ENCODE peak calls at places on chromosomes 2 and 18, in four cellular contexts. K is K562, G is A549, D is HepG2. N is an unnamed sample.

GRCh38 chr2:227106845-227107759 is 56.9 kb downstream of the COL4A4 start:
- DNase-seq in K (peak; percentile 54), G (peak; percentile 42), D (peak; percentile 73), N (peak; percentile 69)

GRCh38 chr2:9807555-9808305 is 35.5 kb upstream of the TAF1B start:
- DNase-seq in K (no peak), G (no peak), D (no peak), N (no peak)

GRCh38 chr2:241636182-241636982 is 576 bp downstream of the THAP4 start:
- DNase-seq in K (peak; percentile 42), G (peak; percentile 18), D (peak; percentile 49), N (peak; percentile 64)

GRCh38 chr18:35099911-35100310 is 58.7 kb downstream of the MAPRE2 start:
- DNase-seq in K (no peak), G (no peak), D (no peak), N (no peak)

GRCh38 chr2:65612654-65613053 is 180.3 kb upstream of the SPRED2 start:
- DNase-seq in K (no peak), G (no peak), D (no peak), N (no peak)

GRCh38 chr18:57583297-57583835 is 3.1 kb downstream of the FECH start:
- DNase-seq in K (peak; percentile 90), G (no peak), D (no peak), N (no peak)

GRCh38 chr18:3453540-3454364 is 3.8 kb downstream of the TGIF1 start:
- DNase-seq in K (peak; percentile 58), G (no peak), D (peak; percentile 96), N (no peak)

GRCh38 chr18:9437672-9438071 is 37.6 kb upstream of the RALBP1 start:
- DNase-seq in K (no peak), G (no peak), D (no peak), N (no peak)

GRCh38 chr2:238103465-238104070 is 3.4 kb downstream of the ESPNL start:
- DNase-seq in K (no peak), G (no peak), D (no peak), N (no peak)

GRCh38 chr2:131394147-131394931 is 30.4 kb upstream of the RAB6D start:
- DNase-seq in K (peak; percentile 79), G (no peak), D (peak; percentile 14), N (peak; percentile 63)

GRCh38 chr2:16664052-16664731 is 1.4 kb downstream of the CYRIA start:
- DNase-seq in K (no peak), G (no peak), D (no peak), N (no peak)

GRCh38 chr2:120014231-120014990 is 1.5 kb downstream of the EPB41L5 start:
- DNase-seq in K (no peak), G (no peak), D (no peak), N (no peak)

GRCh38 chr18:79250236-79250993 is 145.3 kb upstream of the NFATC1 start:
- DNase-seq in K (no peak), G (no peak), D (no peak), N (no peak)

GRCh38 chr2:207471261-207471660 is 58.5 kb upstream of the CREB1 start:
- DNase-seq in K (no peak), G (no peak), D (no peak), N (no peak)

GRCh38 chr2:185862657-185863398 is 124.2 kb downstream of the FSIP2 start:
- DNase-seq in K (peak; percentile 18), G (no peak), D (no peak), N (no peak)

GRCh38 chr2:194696690-194697089 is 960.3 kb upstream of the SLC39A10 start:
- DNase-seq in K (no peak), G (no peak), D (no peak), N (no peak)

GRCh38 chr2:187982668-187983067 is 309.0 kb upstream of the GULP1 start:
- DNase-seq in K (no peak), G (no peak), D (no peak), N (no peak)

GRCh38 chr2:68837164-68837860 is 33.9 kb downstream of the BMP10 start:
- DNase-seq in K (peak; percentile 89), G (peak; percentile 66), D (peak; percentile 55), N (peak; percentile 84)

GRCh38 chr18:80154293-80154692 is 45.2 kb downstream of the ADNP2 start:
- DNase-seq in K (peak; percentile 35), G (peak; percentile 24), D (peak; percentile 30), N (peak; percentile 51)

GRCh38 chr18:9516437-9517064 is 41.2 kb downstream of the RALBP1 start:
- DNase-seq in K (peak; percentile 57), G (no peak), D (peak; percentile 14), N (no peak)

GRCh38 chr2:102141915-102142828 is at the start of gene IL1R1:
- DNase-seq in K (peak; percentile 79), G (peak; percentile 67), D (peak; percentile 60), N (peak; percentile 62)

DNA sequence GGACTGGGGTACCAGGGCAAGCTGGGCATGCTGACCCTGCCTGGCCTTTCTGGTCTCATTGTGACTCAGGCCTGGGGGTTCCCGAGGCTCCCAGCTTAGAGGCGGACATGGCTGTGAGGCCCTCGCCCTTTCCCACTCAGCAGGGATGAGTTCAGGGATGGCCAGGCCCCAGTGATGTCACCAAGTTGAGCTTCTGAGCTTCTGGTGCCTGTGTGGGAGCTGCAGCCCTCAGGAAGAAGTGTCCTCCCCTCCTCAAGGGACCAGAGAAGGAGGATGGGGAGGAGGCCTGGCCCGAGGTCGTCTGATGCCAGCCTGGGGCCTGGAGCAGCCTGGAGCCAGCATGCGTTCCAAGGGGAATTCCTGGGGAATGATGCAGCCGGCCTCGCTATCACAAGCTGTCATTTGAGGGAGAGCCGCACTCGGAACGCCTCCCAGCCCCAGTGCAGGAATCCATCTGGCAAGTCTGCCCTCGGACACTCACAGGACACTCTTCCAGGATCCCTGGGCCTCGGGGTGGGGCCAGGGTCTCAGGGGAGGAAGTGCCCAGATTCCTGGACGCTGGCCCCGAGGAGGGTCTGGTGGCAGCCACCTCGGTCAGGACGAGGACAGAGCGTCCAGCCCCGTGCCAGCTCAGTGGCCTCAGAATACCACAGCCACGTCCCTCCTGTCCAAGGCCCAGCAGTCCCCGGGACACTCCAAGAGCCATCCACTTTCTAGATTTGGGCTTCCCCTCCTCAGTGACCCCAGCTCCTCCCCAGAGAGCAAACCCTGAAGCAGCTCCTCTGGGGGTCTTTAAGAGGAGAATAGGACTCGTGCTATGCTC is 61.2 kb upstream of the GPC1 start:
- DNase-seq in K (no peak), G (peak; percentile 75), D (peak; percentile 20), N (no peak)
- TF ChIP-seq HMGXB4 in K (no peak), G (no peak), D (no peak), N (no peak)

GRCh38 chr2:1609040-1609439 is 135.3 kb downstream of the PXDN start:
- DNase-seq in K (no peak), G (no peak), D (no peak), N (no peak)
- TF ChIP-seq HMGXB4 in K (no peak), G (no peak), D (no peak), N (no peak)

DNA sequence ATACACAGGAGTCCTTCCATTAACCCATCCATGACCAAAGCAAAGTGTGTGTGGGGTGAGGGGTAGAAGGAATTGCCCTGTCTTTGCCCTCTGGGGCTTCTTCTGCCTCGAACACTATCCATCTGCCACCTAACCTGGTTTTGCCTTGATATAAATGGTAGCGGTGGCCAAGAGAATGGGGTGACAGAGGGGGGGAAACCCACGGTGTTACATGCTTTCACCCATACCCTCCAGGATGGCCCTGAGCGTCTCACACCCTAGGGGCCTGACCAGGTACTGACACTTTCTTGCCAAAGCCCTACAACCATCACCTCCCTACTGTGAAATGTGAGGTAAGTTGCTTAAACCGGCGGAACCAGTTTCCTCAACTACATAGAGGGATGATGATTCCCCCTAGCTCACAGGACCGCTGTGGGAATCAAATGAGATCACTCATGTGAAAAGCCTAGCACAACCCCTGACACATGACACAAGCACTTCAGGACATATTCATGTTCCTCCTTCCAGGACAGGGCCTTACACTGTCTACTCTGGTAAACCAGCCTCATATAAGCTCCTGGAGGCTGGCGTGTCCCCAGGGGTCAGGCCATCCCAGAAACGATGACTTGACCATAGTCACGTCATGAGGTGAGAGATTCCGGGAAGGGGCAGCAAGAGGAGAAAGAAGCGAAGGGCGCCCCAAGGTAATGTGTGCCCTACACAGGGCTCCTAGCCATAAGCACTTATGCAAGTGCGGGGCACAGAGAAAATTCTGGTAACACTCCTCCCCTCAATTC is 49.7 kb downstream of the C2orf42 start:
- DNase-seq in K (peak; percentile 78), G (no peak), D (peak; percentile 48), N (peak; percentile 76)
- TF ChIP-seq HMGXB4 in K (no peak), G (no peak), D (no peak), N (no peak)

GRCh38 chr2:44916291-44916690 is 25.2 kb upstream of the SIX3 start:
- DNase-seq in K (no peak), G (no peak), D (no peak), N (no peak)
- TF ChIP-seq HMGXB4 in K (no peak), G (no peak), D (no peak), N (no peak)

DNA sequence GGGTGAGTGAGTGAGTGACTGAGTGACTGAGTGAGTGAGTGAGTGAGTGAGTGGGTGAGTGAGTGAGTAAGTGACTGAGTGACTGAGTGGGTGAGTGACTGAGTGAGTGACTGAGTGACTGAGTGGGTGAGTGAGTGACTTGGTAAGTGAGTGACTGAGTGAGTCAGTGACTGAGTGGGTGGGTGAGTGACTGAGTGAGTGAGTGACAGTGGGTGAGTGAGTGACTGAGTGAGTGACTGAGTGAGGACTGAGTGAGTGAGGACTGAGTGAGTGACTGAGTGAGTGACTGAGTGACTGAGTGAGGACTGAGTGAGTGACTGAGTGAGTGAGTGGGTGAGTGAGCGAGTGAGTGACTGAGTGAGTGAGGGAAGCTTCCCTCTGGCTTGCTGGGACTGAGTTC is 13.9 kb downstream of the MAL start:
- DNase-seq in K (no peak), G (no peak), D (no peak), N (no peak)
- TF ChIP-seq HMGXB4 in K (no peak), G (no peak), D (no peak), N (no peak)

N was measured in WTC11.